ENCODE peak calls at places on chromosomes 1 and 21, in eight cellular contexts. One of them, this sample, is unnamed.

GRCh38 chr1:207884276-207885029 is 26.5 kb downstream of the CD34 start:
- DNase-seq in H9: no peak
- DNase-seq in HFF-Myc: no peak
- DNase-seq in fibroblast of pulmonary artery: no peak
- DNase-seq in right atrium auricular region: no peak
- DNase-seq in OCI-LY7: no peak
- DNase-seq in HFFc6: no peak
- DNase-seq in nephron progenitor cell: no peak
- DNase-seq in this sample: no peak

GRCh38 chr1:47182681-47183235 is 7.1 kb downstream of the PDZK1IP1 start:
- DNase-seq in nephron progenitor cell: no peak
- DNase-seq in OCI-LY7: no peak
- DNase-seq in H9: no peak
- DNase-seq in fibroblast of pulmonary artery: no peak
- DNase-seq in HFF-Myc: no peak
- DNase-seq in right atrium auricular region: no peak
- DNase-seq in HFFc6: no peak
- DNase-seq in this sample: no peak

GRCh38 chr1:29415156-29415830 is 179.0 kb downstream of the PTPRU start:
- DNase-seq in H9: peak
- DNase-seq in nephron progenitor cell: no peak
- DNase-seq in HFF-Myc: no peak
- DNase-seq in OCI-LY7: no peak
- DNase-seq in HFFc6: no peak
- DNase-seq in fibroblast of pulmonary artery: no peak
- DNase-seq in right atrium auricular region: no peak
- DNase-seq in this sample: no peak

GRCh38 chr1:248924696-248925532 is 18.9 kb downstream of the PGBD2 start:
- DNase-seq in fibroblast of pulmonary artery: peak
- DNase-seq in OCI-LY7: peak
- DNase-seq in nephron progenitor cell: peak
- DNase-seq in HFF-Myc: no peak
- DNase-seq in HFFc6: peak
- DNase-seq in right atrium auricular region: no peak
- DNase-seq in H9: peak
- DNase-seq in this sample: no peak

GRCh38 chr21:46569071-46569470 is 35.8 kb downstream of the S100B start:
- DNase-seq in OCI-LY7: no peak
- DNase-seq in nephron progenitor cell: no peak
- DNase-seq in HFFc6: no peak
- DNase-seq in fibroblast of pulmonary artery: no peak
- DNase-seq in right atrium auricular region: no peak
- DNase-seq in HFF-Myc: no peak
- DNase-seq in H9: no peak
- DNase-seq in this sample: no peak

GRCh38 chr1:115280073-115280472 is 58.0 kb downstream of the NGF start:
- DNase-seq in HFF-Myc: peak
- DNase-seq in nephron progenitor cell: no peak
- DNase-seq in OCI-LY7: no peak
- DNase-seq in right atrium auricular region: no peak
- DNase-seq in fibroblast of pulmonary artery: no peak
- DNase-seq in HFFc6: peak
- DNase-seq in H9: no peak
- DNase-seq in this sample: no peak

GRCh38 chr21:42002421-42002958 is 7.7 kb downstream of the ZBTB21 start:
- DNase-seq in nephron progenitor cell: no peak
- DNase-seq in OCI-LY7: no peak
- DNase-seq in HFFc6: peak
- DNase-seq in right atrium auricular region: no peak
- DNase-seq in HFF-Myc: peak
- DNase-seq in H9: no peak
- DNase-seq in fibroblast of pulmonary artery: peak
- DNase-seq in this sample: no peak

GRCh38 chr1:93631626-93632365 is 49.8 kb downstream of the BCAR3 start:
- DNase-seq in right atrium auricular region: no peak
- DNase-seq in HFF-Myc: no peak
- DNase-seq in HFFc6: no peak
- DNase-seq in H9: no peak
- DNase-seq in nephron progenitor cell: no peak
- DNase-seq in fibroblast of pulmonary artery: no peak
- DNase-seq in OCI-LY7: peak
- DNase-seq in this sample: no peak

GRCh38 chr1:239677362-239677761 is 291.0 kb downstream of the CHRM3 start:
- DNase-seq in fibroblast of pulmonary artery: no peak
- DNase-seq in OCI-LY7: no peak
- DNase-seq in nephron progenitor cell: no peak
- DNase-seq in right atrium auricular region: no peak
- DNase-seq in H9: no peak
- DNase-seq in HFFc6: peak
- DNase-seq in HFF-Myc: no peak
- DNase-seq in this sample: no peak

DNA sequence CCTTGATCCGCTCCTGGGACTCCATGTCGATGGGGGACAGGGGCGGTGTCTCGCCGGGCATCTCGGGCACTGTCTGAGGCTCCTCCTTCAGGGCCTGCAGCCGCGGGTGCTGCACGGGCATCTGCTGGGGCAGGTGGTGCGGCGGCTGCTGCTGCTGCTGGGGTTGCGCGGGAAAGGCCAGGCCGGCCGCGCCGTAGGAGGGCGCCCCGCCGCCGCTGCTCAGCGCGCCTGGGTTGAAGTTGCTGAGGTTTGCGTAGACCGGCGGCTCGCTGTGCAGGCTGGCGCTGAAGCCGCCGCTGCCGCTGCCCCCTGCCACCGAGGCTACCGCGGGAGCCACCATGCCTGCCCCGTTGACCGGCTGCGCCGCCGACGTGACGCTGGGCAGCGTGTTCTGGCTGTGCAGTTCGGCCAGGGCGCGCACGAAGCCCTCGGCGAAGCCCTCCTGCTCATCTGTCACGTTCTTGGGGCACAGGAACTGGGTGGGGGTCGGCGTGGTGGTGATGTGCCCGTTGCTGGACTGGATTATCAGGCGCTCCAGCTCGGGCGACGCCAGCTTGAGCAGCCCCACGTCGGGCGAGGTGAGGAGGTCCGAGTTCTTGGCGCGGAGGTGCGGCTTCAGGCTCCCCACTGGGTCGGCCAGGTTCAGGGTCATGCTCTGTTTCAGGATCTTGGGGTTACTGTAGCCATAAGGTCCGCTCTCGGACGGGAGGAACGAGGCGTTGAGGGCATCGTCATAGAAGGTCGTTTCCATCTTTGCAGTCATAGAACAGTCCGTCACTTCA is 1.3 kb downstream of the JUN start:
- DNase-seq in nephron progenitor cell: peak
- DNase-seq in OCI-LY7: peak
- DNase-seq in HFFc6: peak
- DNase-seq in HFF-Myc: no peak
- DNase-seq in H9: peak
- DNase-seq in right atrium auricular region: peak
- DNase-seq in fibroblast of pulmonary artery: peak
- DNase-seq in this sample: peak
- TF ChIP-seq CTCF in nephron progenitor cell: no peak
- TF ChIP-seq CTCF in OCI-LY7: no peak
- TF ChIP-seq CTCF in HFFc6: no peak
- TF ChIP-seq CTCF in HFF-Myc: no peak
- TF ChIP-seq CTCF in H9: no peak
- TF ChIP-seq CTCF in right atrium auricular region: no peak
- TF ChIP-seq CTCF in fibroblast of pulmonary artery: no peak
- TF ChIP-seq CTCF in this sample: no peak

GRCh38 chr1:16072616-16073484 is 601 bp downstream of the FAM131C start:
- DNase-seq in OCI-LY7: no peak
- DNase-seq in right atrium auricular region: no peak
- DNase-seq in fibroblast of pulmonary artery: no peak
- DNase-seq in HFF-Myc: no peak
- DNase-seq in nephron progenitor cell: peak
- DNase-seq in H9: no peak
- DNase-seq in HFFc6: no peak
- DNase-seq in this sample: peak
- TF ChIP-seq CTCF in OCI-LY7: peak
- TF ChIP-seq CTCF in right atrium auricular region: no peak
- TF ChIP-seq CTCF in fibroblast of pulmonary artery: peak
- TF ChIP-seq CTCF in HFF-Myc: peak
- TF ChIP-seq CTCF in nephron progenitor cell: no peak
- TF ChIP-seq CTCF in H9: no peak
- TF ChIP-seq CTCF in HFFc6: peak
- TF ChIP-seq CTCF in this sample: no peak

DNA sequence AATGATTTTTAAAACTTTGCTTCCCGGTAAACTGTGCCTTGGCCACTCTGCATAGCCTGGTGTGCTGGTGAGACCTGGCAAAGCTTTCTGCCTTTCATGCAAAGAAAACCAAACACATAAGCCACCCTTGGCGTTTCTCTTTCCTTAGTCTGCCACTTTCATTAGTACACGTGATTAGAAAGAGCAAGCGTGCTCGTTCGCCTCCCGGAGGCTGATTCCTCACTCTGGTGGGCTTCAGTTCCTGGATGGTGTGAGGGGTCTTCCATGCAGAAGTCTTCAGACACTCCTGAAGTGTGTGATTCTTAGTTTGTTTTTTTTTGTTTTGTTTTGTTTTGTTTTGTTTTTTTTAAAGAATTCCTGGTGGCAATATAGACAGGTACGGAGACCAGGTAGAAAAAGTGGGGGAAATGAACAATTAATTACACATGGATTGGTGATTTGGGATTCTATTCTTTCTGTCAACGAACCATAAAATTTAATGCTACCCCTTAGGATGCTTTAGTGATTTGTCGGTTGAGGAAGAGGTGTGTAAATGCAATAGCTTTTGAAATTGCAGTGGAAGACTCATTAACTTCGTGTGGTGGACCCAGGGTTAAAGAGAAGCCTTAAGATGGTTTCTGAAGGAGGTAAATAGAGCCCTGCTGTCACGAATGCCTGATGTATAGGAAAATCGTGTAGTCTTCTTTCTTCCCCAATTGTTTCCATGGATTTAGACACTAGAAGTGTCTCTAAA is 2.1 kb downstream of the GALNT2 start:
- DNase-seq in HFFc6: no peak
- DNase-seq in OCI-LY7: peak
- DNase-seq in nephron progenitor cell: no peak
- DNase-seq in HFF-Myc: no peak
- DNase-seq in right atrium auricular region: peak
- DNase-seq in H9: no peak
- DNase-seq in fibroblast of pulmonary artery: no peak
- DNase-seq in this sample: no peak
- TF ChIP-seq CTCF in HFFc6: no peak
- TF ChIP-seq CTCF in OCI-LY7: peak
- TF ChIP-seq CTCF in nephron progenitor cell: no peak
- TF ChIP-seq CTCF in HFF-Myc: no peak
- TF ChIP-seq CTCF in right atrium auricular region: no peak
- TF ChIP-seq CTCF in H9: no peak
- TF ChIP-seq CTCF in fibroblast of pulmonary artery: no peak
- TF ChIP-seq CTCF in this sample: no peak

GRCh38 chr1:41484881-41485280 is 398 bp upstream of the EDN2 start:
- DNase-seq in HFF-Myc: no peak
- DNase-seq in H9: no peak
- DNase-seq in right atrium auricular region: no peak
- DNase-seq in nephron progenitor cell: no peak
- DNase-seq in OCI-LY7: no peak
- DNase-seq in fibroblast of pulmonary artery: no peak
- DNase-seq in HFFc6: no peak
- DNase-seq in this sample: no peak

GRCh38 chr1:41482001-41482765 is 2.3 kb downstream of the EDN2 start:
- DNase-seq in OCI-LY7: no peak
- DNase-seq in nephron progenitor cell: no peak
- DNase-seq in HFFc6: no peak
- DNase-seq in fibroblast of pulmonary artery: peak
- DNase-seq in right atrium auricular region: no peak
- DNase-seq in HFF-Myc: no peak
- DNase-seq in H9: no peak
- DNase-seq in this sample: no peak

GRCh38 chr1:41485605-41486004 is 1.1 kb upstream of the EDN2 start:
- DNase-seq in right atrium auricular region: no peak
- DNase-seq in HFFc6: peak
- DNase-seq in OCI-LY7: no peak
- DNase-seq in HFF-Myc: no peak
- DNase-seq in H9: no peak
- DNase-seq in nephron progenitor cell: no peak
- DNase-seq in fibroblast of pulmonary artery: peak
- DNase-seq in this sample: no peak

GRCh38 chr1:41482906-41483895 is 1.3 kb downstream of the EDN2 start:
- DNase-seq in right atrium auricular region: no peak
- DNase-seq in nephron progenitor cell: no peak
- DNase-seq in OCI-LY7: no peak
- DNase-seq in HFFc6: no peak
- DNase-seq in H9: no peak
- DNase-seq in HFF-Myc: peak
- DNase-seq in fibroblast of pulmonary artery: no peak
- DNase-seq in this sample: no peak

DNA sequence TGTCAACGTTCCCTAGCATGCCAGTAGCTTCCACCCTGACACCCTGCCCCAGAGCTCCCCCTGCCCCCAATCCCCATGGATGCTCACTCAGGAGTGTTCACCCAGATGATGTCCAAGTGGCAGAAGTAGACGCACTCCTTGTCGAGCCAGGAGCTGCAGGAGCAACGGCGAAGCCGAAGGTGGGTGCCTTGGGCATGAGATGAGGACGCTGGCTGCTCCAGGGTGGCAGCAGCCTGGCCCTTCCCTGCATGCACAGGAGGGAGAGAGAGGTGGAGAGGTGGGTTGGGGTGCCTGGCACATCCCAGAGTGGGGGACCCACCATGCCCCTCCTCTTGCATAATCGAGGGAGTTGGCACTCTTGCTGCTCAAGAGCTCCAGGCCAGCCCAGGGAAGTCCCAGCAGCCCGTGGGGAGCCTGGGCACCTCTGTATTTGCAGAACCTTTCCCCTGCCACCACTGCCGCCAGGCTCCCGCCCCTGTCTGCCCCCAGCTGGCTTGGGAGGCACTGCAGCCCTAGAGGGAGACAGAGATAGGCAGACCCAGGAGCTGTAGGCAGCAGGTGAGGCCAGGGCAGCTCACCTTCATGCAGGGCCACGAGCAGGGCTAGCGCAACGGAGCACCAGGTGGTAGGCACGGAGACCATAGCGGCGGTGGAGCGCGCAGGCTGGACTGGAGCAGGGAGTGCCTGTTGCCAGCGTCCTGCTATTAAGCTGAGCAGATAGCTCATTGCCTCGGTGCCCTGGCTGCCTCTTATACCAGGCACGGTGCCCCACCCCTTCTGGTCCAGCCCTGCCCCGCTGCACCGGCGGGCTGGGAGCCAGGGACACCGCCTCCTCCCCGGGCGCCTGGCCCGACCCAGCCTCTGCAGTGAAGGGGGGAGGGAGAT is at the start of gene EDN2:
- DNase-seq in H9: peak
- DNase-seq in OCI-LY7: no peak
- DNase-seq in HFFc6: no peak
- DNase-seq in nephron progenitor cell: no peak
- DNase-seq in HFF-Myc: no peak
- DNase-seq in fibroblast of pulmonary artery: no peak
- DNase-seq in right atrium auricular region: no peak
- DNase-seq in this sample: no peak
- TF ChIP-seq CTCF in H9: peak
- TF ChIP-seq CTCF in OCI-LY7: no peak
- TF ChIP-seq CTCF in HFFc6: peak
- TF ChIP-seq CTCF in nephron progenitor cell: peak
- TF ChIP-seq CTCF in HFF-Myc: no peak
- TF ChIP-seq CTCF in fibroblast of pulmonary artery: peak
- TF ChIP-seq CTCF in right atrium auricular region: no peak
- TF ChIP-seq CTCF in this sample: no peak

GRCh38 chr1:6105763-6106162 is 60.1 kb downstream of the KCNAB2 start:
- DNase-seq in HFF-Myc: no peak
- DNase-seq in H9: no peak
- DNase-seq in HFFc6: no peak
- DNase-seq in right atrium auricular region: no peak
- DNase-seq in nephron progenitor cell: no peak
- DNase-seq in OCI-LY7: no peak
- DNase-seq in fibroblast of pulmonary artery: no peak
- DNase-seq in this sample: no peak
- TF ChIP-seq CTCF in HFF-Myc: no peak
- TF ChIP-seq CTCF in H9: peak
- TF ChIP-seq CTCF in HFFc6: no peak
- TF ChIP-seq CTCF in right atrium auricular region: no peak
- TF ChIP-seq CTCF in nephron progenitor cell: no peak
- TF ChIP-seq CTCF in OCI-LY7: peak
- TF ChIP-seq CTCF in fibroblast of pulmonary artery: no peak
- TF ChIP-seq CTCF in this sample: no peak

This sample was measured in endothelial cell.